ENCODE peak calls at places on chromosome 11, in four cellular contexts. R is right lobe of liver, T is cardiac muscle cell, Q is sigmoid colon. O is an unnamed sample.

GRCh38 chr11:16091862-16092261 is 264.5 kb downstream of the SOX6 start:
- DNase-seq in Q (no peak), R (no peak), T (no peak), O (no peak)

GRCh38 chr11:91981995-91982394 is 242.6 kb upstream of the FAT3 start:
- DNase-seq in Q (peak; percentile 89), T (no peak), R (no peak), O (no peak)

GRCh38 chr11:44861829-44862545 is 88.7 kb downstream of the TP53I11 start:
- DNase-seq in Q (peak; percentile 94), T (peak; percentile 72), R (no peak), O (peak; percentile 87)

GRCh38 chr11:3341298-3341697 is 37.6 kb downstream of the ZNF195 start:
- DNase-seq in R (no peak), T (peak; percentile 72), Q (no peak), O (peak; percentile 76)

GRCh38 chr11:128505449-128506058 is 81.8 kb downstream of the ETS1 start:
- DNase-seq in R (no peak), T (no peak), Q (no peak), O (no peak)

GRCh38 chr11:96817488-96817887 is 427.7 kb downstream of the JRKL start:
- DNase-seq in T (no peak), R (no peak), Q (no peak), O (no peak)

GRCh38 chr11:109795234-109795633 is 298.0 kb upstream of the ZC3H12C start:
- DNase-seq in R (no peak), T (no peak), Q (no peak), O (no peak)

GRCh38 chr11:2669926-2670469 is 29.8 kb downstream of the KCNQ1OT1 start:
- DNase-seq in R (no peak), T (no peak), Q (peak; percentile 27), O (no peak)

GRCh38 chr11:62573006-62573591 is 592 bp downstream of the EEF1G start:
- DNase-seq in T (peak; percentile 44), Q (peak; percentile 71), R (no peak), O (no peak)

GRCh38 chr11:109423860-109424190 is 1.8 kb downstream of the C11orf87 start:
- DNase-seq in R (no peak), T (no peak), Q (no peak), O (no peak)

GRCh38 chr11:68524681-68525080 is 64.1 kb downstream of the PPP6R3 start:
- DNase-seq in Q (no peak), T (no peak), R (no peak), O (no peak)

GRCh38 chr11:3090096-3090901 is 33.1 kb upstream of the CARS1 start:
- DNase-seq in Q (peak; percentile 46), T (no peak), R (no peak), O (peak; percentile 55)

GRCh38 chr11:85813721-85814120 is 2.8 kb upstream of the SYTL2 start:
- DNase-seq in R (no peak), Q (no peak), T (no peak), O (no peak)

GRCh38 chr11:117686711-117687110 is 110.3 kb downstream of the DSCAML1 start:
- DNase-seq in T (no peak), Q (no peak), R (no peak), O (no peak)

GRCh38 chr11:95067828-95068244 is 1.1 kb downstream of the SRSF8 start:
- DNase-seq in R (no peak), Q (no peak), T (no peak), O (no peak)

GRCh38 chr11:133181066-133181465 is 351.2 kb downstream of the OPCML start:
- DNase-seq in T (no peak), R (no peak), Q (no peak), O (no peak)

GRCh38 chr11:8082391-8083087 is 1.5 kb downstream of the TUB start:
- DNase-seq in Q (no peak), R (no peak), T (peak; percentile 64), O (no peak)

GRCh38 chr11:13668957-13669521 is 571 bp downstream of the FAR1 start:
- DNase-seq in Q (peak; percentile 74), T (peak; percentile 54), R (peak; percentile 63), O (no peak)

GRCh38 chr11:70421123-70421522 is 22.8 kb downstream of the CTTN start:
- DNase-seq in R (no peak), Q (no peak), T (no peak), O (no peak)

GRCh38 chr11:21144556-21144955 is 475.2 kb downstream of the NELL1 start:
- DNase-seq in T (peak; percentile 28), R (no peak), Q (no peak), O (no peak)

GRCh38 chr11:116929393-116930090 is 92.1 kb upstream of the APOA1 start:
- DNase-seq in R (no peak), Q (no peak), T (no peak), O (no peak)

GRCh38 chr11:123183391-123184099 is 11.5 kb downstream of the CLMP start:
- DNase-seq in Q (no peak), T (no peak), R (no peak), O (no peak)

GRCh38 chr11:75474878-75475766 is 42.1 kb upstream of the KLHL35 start:
- DNase-seq in T (peak; percentile 24), Q (no peak), R (peak; percentile 29), O (peak; percentile 82)

GRCh38 chr11:57164317-57164716 is 17.4 kb upstream of the LRRC55 start:
- DNase-seq in T (no peak), R (no peak), Q (no peak), O (no peak)

GRCh38 chr11:24623121-24623520 is 126.3 kb downstream of the LUZP2 start:
- DNase-seq in Q (no peak), R (no peak), T (no peak), O (no peak)

GRCh38 chr11:100719809-100720221 is 32.7 kb downstream of the ARHGAP42 start:
- DNase-seq in R (no peak), Q (no peak), T (no peak), O (no peak)

GRCh38 chr11:1839924-1840779 is 1.4 kb downstream of the TNNI2 start:
- DNase-seq in R (peak; percentile 83), T (no peak), Q (no peak), O (peak; percentile 51)

GRCh38 chr11:31649567-31649966 is 140.0 kb downstream of the ELP4 start:
- DNase-seq in R (no peak), T (no peak), Q (no peak), O (no peak)

GRCh38 chr11:17354070-17354924 is 2.7 kb downstream of the NCR3LG1 start:
- DNase-seq in R (no peak), T (peak; percentile 76), Q (peak; percentile 72), O (peak; percentile 53)

GRCh38 chr11:61627831-61628753 is 47.2 kb upstream of the SYT7 start:
- DNase-seq in Q (peak; percentile 85), T (peak; percentile 88), R (peak; percentile 68), O (peak; percentile 80)

DNA sequence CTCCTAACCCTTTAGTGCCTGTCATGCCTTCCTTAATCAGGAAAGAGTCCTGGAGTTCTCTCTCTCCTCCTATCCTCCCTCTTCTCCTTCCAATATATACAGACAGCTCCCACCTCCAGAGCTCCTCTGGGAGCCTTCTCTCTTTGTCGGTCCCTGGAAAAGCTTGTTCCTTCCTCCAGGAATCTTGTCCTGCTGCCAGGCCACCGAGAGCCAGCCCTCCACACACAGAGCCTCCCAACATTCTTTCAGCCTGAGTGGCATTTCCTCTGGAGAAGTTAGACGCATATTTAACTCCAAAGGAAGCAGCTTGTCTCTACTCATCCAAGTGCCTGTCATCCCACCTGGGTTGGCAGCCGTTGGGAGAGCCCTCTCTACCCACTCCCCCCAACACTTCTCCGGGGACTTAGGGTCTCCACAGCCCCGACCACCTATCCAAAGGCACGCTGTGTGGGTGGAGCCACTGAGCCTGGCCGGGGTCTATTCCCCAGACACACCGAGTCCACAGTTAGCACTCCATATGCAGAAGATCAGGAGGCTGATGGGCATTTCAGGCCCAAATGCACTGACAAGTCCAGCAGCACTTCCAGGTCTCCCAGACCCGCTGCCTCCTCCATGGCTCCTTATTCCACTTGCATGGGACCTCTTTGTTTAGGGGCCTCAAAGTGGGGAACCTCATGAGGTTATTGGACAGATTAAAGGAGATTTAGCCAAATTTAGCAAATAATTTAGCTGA is 31.1 kb downstream of the DKK3 start:
- DNase-seq in R (no peak), T (peak; percentile 58), Q (peak; percentile 93), O (peak; percentile 85)
- H3K4me1 ChIP-seq in R (peaks cover 25% of the 10 kb centered on the region), T (peaks cover 53% of the 10 kb centered on the region), Q (peaks cover 77% of the 10 kb centered on the region), O (peaks cover 66% of the 10 kb centered on the region)

GRCh38 chr11:73327812-73328364 is 19.8 kb downstream of the ARHGEF17 start:
- DNase-seq in R (no peak), T (no peak), Q (no peak), O (no peak)

GRCh38 chr11:73324665-73325035 is 16.6 kb downstream of the ARHGEF17 start:
- DNase-seq in Q (no peak), R (no peak), T (no peak), O (no peak)

GRCh38 chr11:73325036-73325981 is 17.2 kb downstream of the ARHGEF17 start:
- DNase-seq in R (no peak), T (no peak), Q (peak; percentile 83), O (no peak)

GRCh38 chr11:73324116-73324515 is 16.0 kb downstream of the ARHGEF17 start:
- DNase-seq in R (no peak), Q (peak; percentile 69), T (no peak), O (peak; percentile 12)

GRCh38 chr11:73326929-73327811 is 19.1 kb downstream of the ARHGEF17 start:
- DNase-seq in T (no peak), Q (no peak), R (no peak), O (peak; percentile 13)
- H3K4me1 ChIP-seq in T (peaks cover 71% of the 10 kb centered on the region), Q (peaks cover 97% of the 10 kb centered on the region), R (no peaks in the 10 kb centered on the region), O (peaks cover 47% of the 10 kb centered on the region)

GRCh38 chr11:122004446-122004845 is 111.6 kb downstream of the BLID start:
- DNase-seq in Q (no peak), R (no peak), T (no peak), O (no peak)

GRCh38 chr11:122007611-122008071 is 108.4 kb downstream of the BLID start:
- DNase-seq in T (no peak), Q (peak; percentile 79), R (no peak), O (peak; percentile 67)

GRCh38 chr11:121996574-121996973 is 119.4 kb downstream of the BLID start:
- DNase-seq in T (no peak), R (no peak), Q (no peak), O (no peak)

GRCh38 chr11:122002926-122003325 is 113.1 kb downstream of the BLID start:
- DNase-seq in Q (no peak), R (no peak), T (no peak), O (no peak)

GRCh38 chr11:122002047-122002446 is 114.0 kb downstream of the BLID start:
- DNase-seq in R (no peak), Q (no peak), T (no peak), O (no peak)
- H3K4me1 ChIP-seq in R (no peaks in the 10 kb centered on the region), Q (no peaks in the 10 kb centered on the region), T (no peaks in the 10 kb centered on the region), O (no peaks in the 10 kb centered on the region)

DNA sequence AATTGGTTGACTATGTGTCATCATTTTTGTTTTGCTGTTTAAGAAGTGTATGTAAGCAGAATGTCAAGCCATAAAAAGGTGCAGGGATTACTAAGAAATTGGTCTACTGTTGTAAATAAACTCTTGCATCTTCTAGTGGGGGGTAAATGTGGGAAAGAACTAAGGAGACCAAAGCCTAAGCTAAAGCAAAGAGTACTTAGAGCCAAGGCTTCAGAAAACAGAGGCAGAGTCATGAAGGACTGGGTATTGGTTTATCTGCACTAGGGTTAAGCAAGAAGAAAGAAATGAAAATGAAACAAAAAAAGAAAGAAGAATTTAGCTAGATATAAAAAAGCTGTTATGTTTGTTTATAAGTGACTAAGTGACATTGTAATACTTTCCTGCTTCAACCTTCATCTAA is 628.1 kb downstream of the METTL15 start:
- DNase-seq in Q (no peak), R (no peak), T (no peak), O (no peak)
- H3K4me1 ChIP-seq in Q (no peaks in the 10 kb centered on the region), R (no peaks in the 10 kb centered on the region), T (no peaks in the 10 kb centered on the region), O (no peaks in the 10 kb centered on the region)